ENCODE peak calls at places on chromosome 1, in five cellular contexts. B is A172, E is T47D, U is A549, W is Panc1. M is an unnamed sample.

GRCh38 chr1:53110370-53111072 is 31.9 kb downstream of the SLC1A7 start:
- DNase-seq in B (no peak), E (no peak), U (no peak), W (no peak), M (no peak)

GRCh38 chr1:109094377-109094803 is 3.8 kb downstream of the TMEM167B start:
- DNase-seq in B (peak; percentile 22), E (no peak), U (no peak), W (no peak), M (no peak)

GRCh38 chr1:207968521-207968944 is 57.6 kb upstream of the CD34 start:
- DNase-seq in B (no peak), E (no peak), U (no peak), W (no peak), M (no peak)

GRCh38 chr1:117646007-117646913 is 40.4 kb downstream of the TENT5C start:
- DNase-seq in B (no peak), E (no peak), U (no peak), W (no peak), M (no peak)

GRCh38 chr1:67690411-67690810 is 5.4 kb downstream of the GADD45A start:
- DNase-seq in B (no peak), E (no peak), U (no peak), W (no peak), M (no peak)

GRCh38 chr1:207309775-207310273 is 11.7 kb upstream of the CD55 start:
- DNase-seq in B (peak; percentile 91), E (no peak), U (peak; percentile 74), W (peak; percentile 79), M (peak; percentile 39)

GRCh38 chr1:29590583-29591555 is 354.5 kb downstream of the PTPRU start:
- DNase-seq in B (peak; percentile 72), E (no peak), U (no peak), W (no peak), M (no peak)

GRCh38 chr1:228039504-228039903 is 32.7 kb downstream of the WNT3A start:
- DNase-seq in B (no peak), E (no peak), U (no peak), W (no peak), M (no peak)

GRCh38 chr1:228393268-228393699 is 13.4 kb downstream of the TRIM11 start:
- DNase-seq in B (peak; percentile 84), E (no peak), U (peak; percentile 56), W (no peak), M (peak; percentile 16)

GRCh38 chr1:65174585-65174984 is 26.6 kb downstream of the AK4 start:
- DNase-seq in B (peak; percentile 93), E (no peak), U (no peak), W (no peak), M (no peak)

GRCh38 chr1:234970371-234970730 is 158.3 kb downstream of the TOMM20 start:
- DNase-seq in B (peak; percentile 65), E (no peak), U (no peak), W (no peak), M (no peak)